ENCODE peak calls at places on chromosome 1, in four cellular contexts. P is heart right ventricle, J is adrenal gland, G is psoas muscle. T is an unnamed sample.

GRCh38 chr1:210440081-210440480 is 111.4 kb downstream of the HHAT start:
- DNase-seq in P (no peak), G (no peak), J (no peak), T (no peak)

GRCh38 chr1:197393772-197394171 is 125.7 kb downstream of the CRB1 start:
- DNase-seq in G (no peak), J (no peak), P (no peak), T (no peak)

GRCh38 chr1:95475686-95476457 is 241.9 kb downstream of the RWDD3 start:
- DNase-seq in P (no peak), G (no peak), J (no peak), T (no peak)

GRCh38 chr1:244319283-244320132 is 132.2 kb downstream of the ADSS2 start:
- DNase-seq in J (peak; percentile 16), P (no peak), G (no peak), T (peak; percentile 36)

GRCh38 chr1:205927247-205927646 is 16.0 kb downstream of the SLC26A9 start:
- DNase-seq in J (no peak), P (no peak), G (no peak), T (no peak)

GRCh38 chr1:79100385-79100784 is 93.9 kb upstream of the ADGRL4 start:
- DNase-seq in P (no peak), G (no peak), J (no peak), T (no peak)

GRCh38 chr1:24415910-24416665 is 486 bp downstream of the NIPAL3 start:
- DNase-seq in P (no peak), J (peak; percentile 20), G (no peak), T (no peak)

GRCh38 chr1:5722635-5723157 is 269.5 kb downstream of the NPHP4 start:
- DNase-seq in G (no peak), P (no peak), J (no peak), T (no peak)

GRCh38 chr1:208219659-208220282 is 24.4 kb downstream of the PLXNA2 start:
- DNase-seq in P (peak; percentile 87), G (peak; percentile 79), J (peak; percentile 29), T (no peak)

GRCh38 chr1:236172041-236172579 is 29.8 kb downstream of the GPR137B start:
- DNase-seq in P (no peak), J (no peak), G (no peak), T (no peak)

GRCh38 chr1:114078116-114078515 is 75.6 kb downstream of the SYT6 start:
- DNase-seq in J (no peak), P (no peak), G (no peak), T (no peak)

GRCh38 chr1:187516874-187517273 is 688.1 kb downstream of the PLA2G4A start:
- DNase-seq in J (no peak), G (no peak), P (no peak), T (no peak)

GRCh38 chr1:40383488-40384412 is 10.2 kb downstream of the SMAP2 start:
- DNase-seq in P (no peak), G (no peak), J (no peak), T (no peak)

GRCh38 chr1:206490643-206491421 is 16.5 kb upstream of the RASSF5 start:
- DNase-seq in J (no peak), P (no peak), G (no peak), T (no peak)

GRCh38 chr1:156502396-156502748 is 1.8 kb upstream of the MEF2D start:
- DNase-seq in G (no peak), P (no peak), J (no peak), T (no peak)

GRCh38 chr1:15330028-15330427 is 79.7 kb upstream of the EFHD2 start:
- DNase-seq in P (no peak), J (no peak), G (no peak), T (no peak)

GRCh38 chr1:227038401-227038800 is 98.3 kb downstream of the COQ8A start:
- DNase-seq in P (no peak), J (no peak), G (no peak), T (no peak)

GRCh38 chr1:10737651-10738050 is 58.8 kb downstream of the CASZ1 start:
- DNase-seq in G (no peak), P (no peak), J (no peak), T (no peak)

GRCh38 chr1:201122321-201123017 is 4.5 kb downstream of the ASCL5 start:
- DNase-seq in P (no peak), J (no peak), G (no peak), T (no peak)

GRCh38 chr1:50766688-50767087 is 193.4 kb downstream of the FAF1 start:
- DNase-seq in G (no peak), P (no peak), J (no peak), T (no peak)

GRCh38 chr1:161198877-161199431 is at the start of gene ADAMTS4:
- DNase-seq in J (peak; percentile 46), G (peak; percentile 58), P (peak; percentile 87), T (peak; percentile 53)

GRCh38 chr1:98369463-98369862 is 292.1 kb upstream of the SNX7 start:
- DNase-seq in J (no peak), P (no peak), G (no peak), T (no peak)

GRCh38 chr1:1052003-1052840 is 21.9 kb downstream of the RNF223 start:
- DNase-seq in J (no peak), G (no peak), P (no peak), T (no peak)

GRCh38 chr1:101769520-101769919 is 227.2 kb downstream of the OLFM3 start:
- DNase-seq in J (no peak), P (no peak), G (no peak), T (no peak)

GRCh38 chr1:115912116-115912515 is 64.2 kb upstream of the SLC22A15 start:
- DNase-seq in J (no peak), P (no peak), G (no peak), T (no peak)

GRCh38 chr1:54795100-54795665 is 5.9 kb downstream of the TTC22 start:
- DNase-seq in J (no peak), G (no peak), P (no peak), T (no peak)

GRCh38 chr1:66168467-66168887 is 365.5 kb upstream of the SGIP1 start:
- DNase-seq in G (no peak), P (no peak), J (no peak), T (no peak)

GRCh38 chr1:38436749-38437148 is 390.2 kb upstream of the POU3F1 start:
- DNase-seq in J (no peak), G (no peak), P (no peak), T (no peak)

GRCh38 chr1:207861442-207862177 is 49.3 kb downstream of the CD34 start:
- DNase-seq in G (no peak), J (no peak), P (no peak), T (no peak)

GRCh38 chr1:111747282-111747734 is 8.1 kb upstream of the INKA2 start:
- DNase-seq in P (peak; percentile 71), G (peak; percentile 31), J (peak; percentile 72), T (peak; percentile 76)

GRCh38 chr1:22440582-22440981 is 11.1 kb upstream of the ZBTB40 start:
- DNase-seq in P (no peak), J (no peak), G (no peak), T (no peak)

DNA sequence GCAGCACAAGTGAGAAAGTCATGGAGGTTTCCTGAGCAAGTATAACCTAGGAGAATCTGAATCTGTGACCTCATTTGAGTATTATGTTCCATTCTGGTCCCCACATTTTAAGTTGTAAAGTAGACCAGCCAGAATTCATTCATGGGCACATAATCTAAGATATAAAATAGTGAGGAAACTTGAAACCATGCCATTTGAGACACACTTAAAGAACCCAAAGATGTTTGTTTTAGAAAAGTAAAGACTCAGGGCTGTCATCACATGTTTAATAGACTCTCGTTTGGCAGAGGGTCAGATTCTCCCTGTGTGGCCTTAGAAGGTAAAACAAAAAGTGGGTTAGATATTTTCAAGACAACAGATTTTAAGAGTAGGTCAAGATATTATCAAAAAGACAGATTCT is 6.4 kb downstream of the SZT2 start:
- DNase-seq in P (no peak), G (no peak), J (no peak), T (no peak)
- H3K27ac ChIP-seq in P (no peak overlapping the region), G (no peak overlapping the region), J (no peak overlapping the region), T (no peak overlapping the region)

GRCh38 chr1:85074365-85074964 is 26.2 kb upstream of the MCOLN3 start:
- DNase-seq in G (no peak), J (no peak), P (no peak), T (no peak)

DNA sequence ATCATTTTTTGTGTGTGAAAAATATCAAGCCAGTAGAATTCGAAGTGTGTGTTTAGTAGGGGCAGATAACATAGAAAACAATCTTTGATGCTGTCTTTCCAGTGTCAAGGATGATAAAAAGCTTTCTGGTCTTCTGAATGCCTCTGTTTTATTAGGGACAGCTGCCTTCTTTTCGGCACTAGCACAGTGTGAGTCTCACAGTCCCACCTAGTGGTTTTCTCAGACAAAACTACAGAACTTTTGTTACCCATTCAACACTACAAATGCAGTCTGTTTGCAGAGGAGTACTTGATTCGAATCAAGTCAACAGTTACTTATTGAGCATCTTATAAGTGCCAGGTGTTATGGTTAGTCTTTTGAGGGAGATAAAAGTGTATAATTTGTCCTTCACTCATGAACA is 30.6 kb upstream of the MCOLN3 start:
- DNase-seq in P (no peak), G (no peak), J (no peak), T (no peak)
- TF ChIP-seq CTCF in P (no peak), G (no peak), J (peak; percentile 5), T (no peak)

GRCh38 chr1:3072178-3072947 is 3.4 kb downstream of the PRDM16 start:
- DNase-seq in G (peak; percentile 1), P (no peak), J (no peak), T (no peak)
- H3K27ac ChIP-seq in G (no peak overlapping the region), P (peak overlapping the region; percentile 82), J (no peak overlapping the region), T (peak overlapping the region; percentile 95)

DNA sequence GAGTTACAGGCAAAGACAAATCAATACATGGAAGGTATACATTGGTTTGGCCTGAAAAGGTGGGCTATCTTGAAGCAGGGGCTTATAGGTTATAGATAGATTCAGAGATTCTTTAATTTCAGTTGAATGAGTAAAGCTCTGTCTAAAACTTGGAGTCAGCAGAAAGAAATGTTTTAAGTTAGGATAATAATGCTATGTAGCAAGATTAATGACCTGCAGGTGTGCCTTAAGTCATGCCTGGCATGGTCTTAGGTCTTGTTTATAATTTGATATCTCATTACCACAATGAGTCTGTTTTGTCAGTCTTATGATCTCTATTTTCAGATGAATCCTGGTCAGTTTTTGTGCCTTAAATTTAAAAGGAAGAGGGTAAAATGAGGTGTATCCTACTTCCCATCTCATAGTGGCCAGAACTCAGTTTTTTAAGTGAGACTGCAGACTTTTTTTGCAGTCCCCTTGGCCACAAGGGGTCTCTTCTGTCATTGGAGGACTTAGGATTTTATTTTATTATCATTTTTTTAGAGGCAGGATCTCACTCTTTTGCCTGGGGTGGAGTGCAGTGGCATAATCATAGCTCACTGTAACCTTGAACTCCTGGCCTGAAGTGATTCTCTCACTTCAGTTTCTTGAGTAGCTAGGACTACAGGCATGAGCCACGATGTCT is 21.3 kb upstream of the PGBD2 start:
- DNase-seq in P (no peak), J (no peak), G (no peak), T (no peak)
- TF ChIP-seq CTCF in P (no peak), J (no peak), G (no peak), T (no peak)

T was measured in lung.